ENCODE peak calls at places on chromosomes 12 and 14, in four cellular contexts. U, Z, R and H are unnamed samples.

GRCh38 chr14:63713058-63713457 is 14.8 kb downstream of the SGPP1 start:
- DNase-seq in U (no peak), Z (no peak), R (peak; percentile 33), H (no peak)

GRCh38 chr12:89345830-89346740 is 6.2 kb downstream of the DUSP6 start:
- DNase-seq in U (peak; percentile 90), Z (peak; percentile 34), R (peak; percentile 90), H (peak; percentile 75)

GRCh38 chr14:97785495-97785894 is 988.3 kb downstream of the VRK1 start:
- DNase-seq in U (no peak), Z (no peak), R (no peak), H (no peak)

GRCh38 chr14:59377991-59378720 is 87.0 kb downstream of the GPR135 start:
- DNase-seq in U (no peak), Z (no peak), R (no peak), H (no peak)

GRCh38 chr12:41287500-41287899 is 99.4 kb downstream of the PDZRN4 start:
- DNase-seq in U (no peak), Z (no peak), R (no peak), H (no peak)

GRCh38 chr14:53180272-53181221 is 27.4 kb upstream of the DDHD1 start:
- DNase-seq in U (peak; percentile 96), Z (no peak), R (peak; percentile 34), H (peak; percentile 25)

GRCh38 chr12:93707836-93708235 is 30.7 kb downstream of the CRADD start:
- DNase-seq in U (no peak), Z (no peak), R (no peak), H (no peak)

GRCh38 chr12:58873496-58873895 is 46.8 kb downstream of the LRIG3 start:
- DNase-seq in U (no peak), Z (no peak), R (no peak), H (no peak)

GRCh38 chr12:104314242-104314614 is 10.7 kb downstream of the EID3 start:
- DNase-seq in U (no peak), Z (no peak), R (peak; percentile 45), H (no peak)

GRCh38 chr12:34291426-34291901 is 269.2 kb downstream of the ALG10 start:
- DNase-seq in U (no peak), Z (no peak), R (no peak), H (no peak)

GRCh38 chr14:67576216-67576615 is 23.9 kb downstream of the PIGH start:
- DNase-seq in U (no peak), Z (no peak), R (no peak), H (no peak)

GRCh38 chr12:110141389-110141788 is 17.2 kb downstream of the IFT81 start:
- DNase-seq in U (no peak), Z (no peak), R (peak; percentile 82), H (no peak)

GRCh38 chr14:94654071-94654974 is 42.1 kb downstream of the SERPINA3 start:
- DNase-seq in U (no peak), Z (no peak), R (peak; percentile 41), H (no peak)

GRCh38 chr12:79658221-79658620 is 32.5 kb downstream of the PAWR start:
- DNase-seq in U (no peak), Z (no peak), R (peak; percentile 13), H (no peak)

GRCh38 chr12:70843363-70843762 is 77.2 kb downstream of the PTPRR start:
- DNase-seq in U (no peak), Z (no peak), R (no peak), H (no peak)

GRCh38 chr14:62162998-62163589 is 400.9 kb downstream of the SNAPC1 start:
- DNase-seq in U (peak; percentile 82), Z (no peak), R (peak; percentile 67), H (peak; percentile 43)

DNA sequence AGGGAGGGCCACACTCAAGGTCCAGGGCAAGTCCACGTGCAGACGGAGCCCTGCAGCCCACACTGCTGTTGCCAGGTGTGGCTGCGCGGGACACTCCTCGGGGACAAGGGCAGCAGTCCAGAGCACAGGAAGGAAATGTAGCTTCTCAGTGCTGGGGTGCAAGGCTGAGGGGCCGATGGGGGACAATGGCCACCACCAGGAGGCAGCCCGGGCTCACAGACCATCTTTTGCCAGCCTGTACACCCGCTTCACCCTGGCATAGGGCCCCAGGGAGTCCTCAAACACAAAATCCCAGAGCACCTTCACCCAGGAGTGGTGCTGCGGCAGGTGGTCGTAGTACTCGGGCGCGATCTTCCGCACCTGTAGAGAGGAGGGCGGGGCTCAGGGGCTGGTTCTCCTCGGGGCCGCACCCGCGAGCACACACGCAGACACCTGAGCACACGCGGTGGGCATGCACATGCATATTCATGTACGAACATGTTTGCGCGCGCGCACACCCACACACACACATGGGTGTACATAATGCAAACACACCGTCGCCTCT is 12.8 kb downstream of the DEGS2 start:
- DNase-seq in U (no peak), Z (no peak), R (no peak), H (no peak)
- TF ChIP-seq CTCF in U (peak; percentile 44), Z (no peak), R (no peak), H (peak; percentile 9)

GRCh38 chr12:12714276-12715001 is 2.7 kb upstream of the CDKN1B start:
- DNase-seq in U (peak; percentile 71), Z (peak; percentile 54), R (no peak), H (no peak)
- TF ChIP-seq CTCF in U (peak; percentile 65), Z (no peak), R (peak; percentile 30), H (peak; percentile 39)

GRCh38 chr12:47783024-47783755 is 10.2 kb downstream of the SLC48A1 start:
- DNase-seq in U (no peak), Z (no peak), R (no peak), H (no peak)

GRCh38 chr12:47783821-47784819 is 11.1 kb downstream of the SLC48A1 start:
- DNase-seq in U (no peak), Z (no peak), R (no peak), H (no peak)

GRCh38 chr12:47781479-47782371 is 8.7 kb downstream of the SLC48A1 start:
- DNase-seq in U (no peak), Z (no peak), R (no peak), H (no peak)

GRCh38 chr12:47779943-47780504 is 7.0 kb downstream of the SLC48A1 start:
- DNase-seq in U (no peak), Z (no peak), R (no peak), H (no peak)

DNA sequence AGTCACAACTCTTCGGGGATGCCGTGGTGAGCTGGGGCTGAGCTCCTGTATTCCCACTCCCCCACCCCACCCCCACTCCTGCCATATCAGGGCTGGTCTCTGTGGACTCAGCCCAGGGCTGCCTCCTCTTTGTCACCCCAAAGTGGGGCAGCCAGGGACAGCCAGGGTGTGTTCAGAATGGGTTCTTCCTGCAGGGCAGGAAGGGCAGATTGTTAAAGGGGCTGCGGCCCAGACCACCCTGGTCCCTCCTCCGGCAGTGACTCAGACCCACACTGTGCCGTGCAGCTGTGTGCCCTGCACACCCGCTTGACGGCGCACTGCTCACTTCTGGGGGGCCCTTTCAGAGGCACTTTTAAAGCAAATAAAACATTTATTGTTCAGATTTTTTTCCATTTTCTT is 9.3 kb downstream of the SLC48A1 start:
- DNase-seq in U (no peak), Z (no peak), R (no peak), H (no peak)
- TF ChIP-seq CTCF in U (no peak), Z (no peak), R (no peak), H (no peak)

GRCh38 chr12:111558107-111558376 is 41.1 kb downstream of the ATXN2 start:
- DNase-seq in U (no peak), Z (no peak), R (no peak), H (no peak)
- TF ChIP-seq CTCF in U (no peak), Z (no peak), R (no peak), H (no peak)

DNA sequence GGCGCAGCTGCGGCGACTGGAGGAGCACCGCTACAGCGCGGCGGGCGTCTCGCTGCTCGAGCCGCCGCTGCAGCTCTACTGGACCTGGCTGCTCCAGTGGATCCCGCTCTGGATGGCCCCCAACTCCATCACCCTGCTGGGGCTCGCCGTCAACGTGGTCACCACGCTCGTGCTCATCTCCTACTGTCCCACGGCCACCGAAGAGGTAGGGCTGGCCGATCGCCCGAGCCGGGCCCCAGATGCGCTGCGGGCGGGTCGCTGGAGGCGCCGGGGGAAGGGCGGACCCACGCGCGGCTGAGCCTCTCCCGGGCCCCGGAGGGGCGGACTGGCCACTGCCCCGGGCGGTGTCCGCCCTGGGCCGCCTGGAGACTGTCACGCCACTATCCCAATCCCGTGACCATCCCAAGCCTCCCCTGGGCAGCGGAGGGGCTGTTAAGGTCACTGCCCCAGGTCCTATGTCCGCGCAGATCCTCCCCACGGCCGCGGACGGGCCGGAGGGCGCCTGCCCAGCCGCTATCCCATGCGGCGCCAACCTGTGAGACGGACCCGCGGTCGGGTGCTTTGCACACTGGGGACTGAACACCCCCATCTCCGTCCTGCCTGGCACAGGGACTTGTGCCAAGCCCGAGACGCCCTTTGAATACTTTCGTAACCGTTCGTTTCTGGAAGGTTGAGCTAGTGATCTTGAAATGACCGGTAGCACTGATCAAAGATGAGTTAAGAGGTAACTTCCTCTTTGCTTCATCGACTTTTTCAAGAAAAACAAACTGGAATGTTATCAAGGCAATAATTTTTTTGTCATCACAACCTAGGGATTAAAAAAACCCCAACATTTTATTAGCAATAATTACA is 716 bp downstream of the CHPT1 start:
- DNase-seq in U (peak; percentile 37), Z (peak; percentile 64), R (peak; percentile 31), H (peak; percentile 78)
- TF ChIP-seq CTCF in U (no peak), Z (no peak), R (no peak), H (no peak)

DNA sequence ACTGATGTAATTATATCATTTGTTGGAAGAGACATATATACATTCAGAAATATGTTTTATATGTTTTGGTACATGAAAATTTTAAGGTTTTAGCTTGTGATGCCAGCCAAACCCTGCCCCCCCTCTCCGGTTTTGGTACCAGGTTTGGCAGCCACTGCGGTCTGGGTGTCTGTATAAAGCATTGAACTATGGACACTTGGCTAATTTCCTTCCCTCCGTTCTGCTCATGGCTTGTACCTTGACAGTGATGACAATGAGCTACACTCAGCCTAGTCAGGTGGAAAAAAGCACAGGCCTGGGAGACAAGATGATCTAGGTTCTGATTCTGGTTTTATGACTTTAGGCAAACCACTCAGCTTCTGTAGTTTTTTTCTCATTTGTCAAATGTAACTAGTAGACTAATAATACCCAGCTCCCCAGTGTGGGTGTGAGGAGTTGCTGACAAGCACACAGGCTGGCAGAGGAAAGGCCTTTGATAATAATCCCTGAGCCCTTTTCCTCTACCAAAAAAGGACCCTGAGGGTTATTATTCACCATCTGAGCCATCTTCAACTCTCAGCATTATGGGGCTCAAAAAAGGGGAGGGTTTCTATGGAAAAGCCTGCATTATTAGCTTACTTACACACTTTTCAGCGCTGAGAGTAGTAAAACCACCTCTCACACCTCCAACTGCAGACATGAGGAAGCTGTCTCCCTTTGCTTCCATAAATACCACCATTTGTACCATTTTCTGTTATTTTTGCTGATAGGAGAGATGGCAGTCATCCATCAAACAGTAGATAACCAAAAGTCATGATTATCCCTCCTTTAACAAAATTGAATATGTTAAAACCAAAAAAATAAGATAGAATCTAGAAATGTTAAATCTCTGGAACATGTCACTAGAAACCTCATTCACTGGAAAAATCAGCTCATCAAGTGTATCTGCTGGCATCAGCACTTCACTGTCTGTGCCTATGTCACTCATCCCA is 76.3 kb upstream of the PSMC1 start:
- DNase-seq in U (no peak), Z (no peak), R (no peak), H (no peak)
- TF ChIP-seq CTCF in U (no peak), Z (no peak), R (no peak), H (no peak)